ENCODE peak calls at places on chromosomes 2 and 18, in five cellular contexts. W is small intestine, T is fibroblast of lung, H is AG04450, A is Karpas-422. B is an unnamed sample.

GRCh38 chr2:136130045-136130444 is 12.1 kb upstream of the CXCR4 start:
- DNase-seq in W (no peak), T (no peak), H (no peak), A (no peak), B (no peak)

GRCh38 chr2:168434164-168434563 is 21.9 kb upstream of the CERS6 start:
- DNase-seq in W (peak), T (no peak), H (no peak), A (no peak), B (no peak)

GRCh38 chr2:263774-264492 is at the start of gene SH3YL1:
- DNase-seq in W (peak), T (peak), H (no peak), A (no peak), B (peak)

GRCh38 chr2:47239119-47239969 is 84.2 kb upstream of the STPG4 start:
- DNase-seq in W (no peak), T (no peak), H (no peak), A (no peak), B (no peak)

GRCh38 chr18:49055787-49056186 is 105.0 kb upstream of the SMAD7 start:
- DNase-seq in W (peak), T (peak), H (no peak), A (no peak), B (peak)

GRCh38 chr18:35495821-35496368 is 1.9 kb downstream of the INO80C start:
- DNase-seq in W (no peak), T (peak), H (peak), A (no peak), B (no peak)

GRCh38 chr2:144912206-144912605 is 392.3 kb upstream of the ZEB2 start:
- DNase-seq in W (no peak), T (no peak), H (no peak), A (no peak), B (no peak)

GRCh38 chr2:238518127-238518827 is 91.5 kb downstream of the ASB1 start:
- DNase-seq in W (no peak), T (peak), H (no peak), A (no peak), B (no peak)

GRCh38 chr2:158667969-158668368 is 127.1 kb upstream of the DAPL1 start:
- DNase-seq in W (no peak), T (no peak), H (no peak), A (no peak), B (no peak)

GRCh38 chr2:7430869-7431641 is 513.8 kb downstream of the RNF144A start:
- DNase-seq in W (peak), T (no peak), H (no peak), A (no peak), B (peak)

GRCh38 chr2:42047488-42048317 is at the start of gene PKDCC:
- DNase-seq in W (no peak), T (peak), H (peak), A (no peak), B (peak)

GRCh38 chr18:49175071-49175470 is 224.3 kb upstream of the SMAD7 start:
- DNase-seq in W (no peak), T (no peak), H (no peak), A (no peak), B (no peak)

GRCh38 chr2:201928363-201928762 is 105.3 kb upstream of the FZD7 start:
- DNase-seq in W (no peak), T (no peak), H (no peak), A (no peak), B (no peak)

GRCh38 chr2:201931475-201931874 is 102.2 kb upstream of the FZD7 start:
- DNase-seq in W (no peak), T (no peak), H (no peak), A (no peak), B (no peak)

GRCh38 chr2:201930831-201931230 is 102.8 kb upstream of the FZD7 start:
- DNase-seq in W (no peak), T (no peak), H (no peak), A (no peak), B (no peak)

GRCh38 chr2:201930043-201930442 is 103.6 kb upstream of the FZD7 start:
- DNase-seq in W (no peak), T (no peak), H (no peak), A (no peak), B (no peak)

DNA sequence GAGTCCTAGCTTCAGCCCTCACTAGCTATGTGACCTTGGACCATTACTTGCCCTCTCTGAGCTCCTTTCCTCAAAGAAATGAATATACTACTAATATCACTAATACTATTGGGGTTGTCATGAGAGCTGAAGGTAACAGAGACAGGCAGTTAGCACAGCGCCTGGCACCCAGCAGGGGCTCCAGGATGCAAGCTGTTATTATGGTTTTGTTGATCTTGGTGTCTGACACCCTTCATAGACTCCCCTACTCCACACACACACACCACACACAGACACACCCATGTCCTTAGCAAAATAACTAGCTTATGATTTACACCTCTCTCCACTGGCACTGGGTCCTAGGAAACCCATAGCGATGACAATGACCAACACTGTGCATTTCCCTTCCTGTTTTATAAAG is 104.0 kb upstream of the FZD7 start:
- DNase-seq in W (no peak), T (no peak), H (no peak), A (no peak), B (no peak)
- H3K4me3 ChIP-seq in W (no peak), T (no peak), H (no peak), A (no peak), B (no peak)

GRCh38 chr2:86633094-86633740 is 9.6 kb upstream of the RNF103 start:
- DNase-seq in W (no peak), T (no peak), H (no peak), A (no peak), B (no peak)
- H3K4me3 ChIP-seq in W (no peak), T (no peak), H (no peak), A (no peak), B (no peak)

GRCh38 chr2:219448776-219449476 is 14.3 kb downstream of the SPEG start:
- DNase-seq in W (no peak), T (no peak), H (no peak), A (no peak), B (no peak)
- H3K4me3 ChIP-seq in W (no peak), T (no peak), H (no peak), A (no peak), B (no peak)

GRCh38 chr2:73986085-73986680 is 1.5 kb downstream of the TET3 start:
- DNase-seq in W (peak), T (no peak), H (no peak), A (no peak), B (peak)

GRCh38 chr2:73987109-73987947 is 2.6 kb downstream of the TET3 start:
- DNase-seq in W (peak), T (peak), H (no peak), A (no peak), B (peak)

GRCh38 chr2:73989972-73990371 is 5.3 kb downstream of the TET3 start:
- DNase-seq in W (no peak), T (no peak), H (no peak), A (no peak), B (no peak)

GRCh38 chr2:73990531-73990930 is 5.8 kb downstream of the TET3 start:
- DNase-seq in W (no peak), T (no peak), H (no peak), A (no peak), B (no peak)

GRCh38 chr2:73987948-73988700 is 3.4 kb downstream of the TET3 start:
- DNase-seq in W (peak), T (no peak), H (no peak), A (no peak), B (no peak)
- H3K4me3 ChIP-seq in W (peak), T (no peak), H (peak), A (no peak), B (peak)

GRCh38 chr2:190407246-190407661 is 901 bp upstream of the MFSD6 start:
- DNase-seq in W (peak), T (no peak), H (no peak), A (no peak), B (peak)

GRCh38 chr2:190405995-190406394 is 2.2 kb upstream of the MFSD6 start:
- DNase-seq in W (no peak), T (no peak), H (no peak), A (no peak), B (no peak)

GRCh38 chr2:190405069-190405468 is 3.1 kb upstream of the MFSD6 start:
- DNase-seq in W (no peak), T (no peak), H (no peak), A (no peak), B (no peak)

GRCh38 chr2:190407662-190408537 is at the start of gene MFSD6:
- DNase-seq in W (peak), T (no peak), H (no peak), A (peak), B (peak)

DNA sequence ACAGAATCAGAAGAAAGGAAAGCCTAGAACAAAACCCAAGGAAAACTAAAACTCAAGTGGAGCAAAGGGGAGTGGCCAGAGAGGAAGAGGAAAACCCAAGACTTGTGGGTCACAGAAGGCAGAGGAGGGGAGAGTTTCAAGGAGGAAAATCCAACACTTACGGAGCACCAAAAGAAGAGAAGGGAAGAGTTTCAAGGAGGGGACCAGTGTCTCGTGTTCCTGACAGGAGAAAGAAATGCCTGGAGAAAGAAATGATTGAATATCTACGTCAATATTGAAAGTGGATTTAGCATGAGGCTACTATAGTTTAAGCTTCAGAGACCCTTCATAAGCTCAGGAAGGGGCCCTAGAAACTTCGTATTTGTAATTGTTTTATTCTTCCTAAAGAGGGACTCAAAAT is 1.4 kb upstream of the MFSD6 start:
- DNase-seq in W (no peak), T (no peak), H (no peak), A (no peak), B (no peak)
- H3K4me3 ChIP-seq in W (no peak), T (no peak), H (no peak), A (no peak), B (no peak)

GRCh38 chr2:233418761-233419625 is 64.7 kb downstream of the DGKD start:
- DNase-seq in W (no peak), T (peak), H (no peak), A (peak), B (peak)
- H3K4me3 ChIP-seq in W (no peak), T (no peak), H (no peak), A (peak), B (peak)

GRCh38 chr2:78993518-78994148 is 31.9 kb upstream of the REG3G start:
- DNase-seq in W (no peak), T (no peak), H (no peak), A (peak), B (no peak)
- H3K4me3 ChIP-seq in W (no peak), T (no peak), H (no peak), A (peak), B (no peak)

DNA sequence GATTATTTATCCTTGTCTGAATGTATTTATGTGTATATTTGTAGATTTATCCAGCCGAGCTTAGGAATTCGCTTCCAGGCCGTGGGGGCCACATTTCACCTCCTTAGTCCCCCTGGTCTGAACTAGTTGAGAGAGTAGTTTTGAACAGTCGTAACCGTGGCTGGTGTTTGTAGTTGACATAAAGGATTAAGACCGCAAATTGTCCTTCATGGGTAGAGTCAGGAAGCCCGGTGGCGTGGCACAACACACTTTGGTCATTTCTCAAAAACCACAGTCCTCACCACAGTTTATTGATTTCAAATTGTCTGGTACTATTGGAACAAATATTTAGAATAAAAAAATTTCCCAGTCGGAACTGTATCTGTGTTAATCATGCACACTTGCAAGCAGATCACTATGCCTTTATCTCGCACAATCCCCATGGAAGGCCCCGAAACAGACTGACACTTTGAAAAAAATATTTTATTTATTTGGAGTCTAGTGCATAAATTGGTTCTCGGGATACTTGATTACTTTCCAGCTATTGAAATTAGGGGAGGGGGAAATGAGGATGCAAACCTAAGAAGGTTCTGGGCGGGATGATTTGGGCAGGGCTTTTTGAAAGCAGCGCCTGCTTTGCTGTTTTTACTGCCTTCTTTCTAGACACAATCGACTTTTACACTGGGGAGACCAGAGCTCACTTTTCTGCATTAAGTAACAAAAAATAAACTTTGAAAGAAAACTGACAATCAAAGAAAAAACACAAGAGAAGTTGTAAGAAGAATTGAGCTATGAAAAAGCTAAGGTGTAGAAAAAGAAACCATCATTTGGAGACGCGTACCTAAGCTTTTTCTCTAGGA is 15.5 kb upstream of the HOXD1 start:
- DNase-seq in W (no peak), T (no peak), H (no peak), A (no peak), B (no peak)
- H3K4me3 ChIP-seq in W (no peak), T (no peak), H (no peak), A (no peak), B (no peak)

GRCh38 chr18:54910161-54910919 is 48.9 kb downstream of the CCDC68 start:
- DNase-seq in W (no peak), T (no peak), H (no peak), A (no peak), B (no peak)
- H3K4me3 ChIP-seq in W (no peak), T (no peak), H (no peak), A (no peak), B (no peak)

GRCh38 chr2:230774348-230774951 is 61.8 kb downstream of the CAB39 start:
- DNase-seq in W (no peak), T (peak), H (peak), A (no peak), B (no peak)
- H3K4me3 ChIP-seq in W (no peak), T (no peak), H (no peak), A (no peak), B (no peak)